ENCODE peak calls at places on chromosomes 3 and 15, in seven cellular contexts. V is activated T-helper 1 cell treated with anti-CD3 and anti-CD28 coated beads, Interleukin-12 subunit alpha, Interleukin-12 subunit beta, Interleukin-2, Interleukin-4 antibody, amounts not matched to agents 30 ng/mL and 10 ng/mL and 1 ng/mL, durations not matched to agents 14 hours and 24 hours and 36 hours; E is NCI-H1930; Y is astrocyte of the spinal cord; W is anterior cingulate cortex; G is EL; O is amniotic stem cell. K is an unnamed sample.

GRCh38 chr3:8882171-8882593 is 81.1 kb downstream of the RAD18 start:
- DNase-seq in V (no peak), E (no peak), Y (no peak), W (no peak), G (peak), O (no peak), K (no peak)

GRCh38 chr3:117799314-117799713 is 1089.7 kb downstream of the TUSC7 start:
- DNase-seq in V (no peak), E (no peak), Y (no peak), W (no peak), G (no peak), O (no peak), K (no peak)

GRCh38 chr15:93245616-93246122 is 156.7 kb upstream of the RGMA start:
- DNase-seq in V (no peak), E (no peak), Y (no peak), W (no peak), G (no peak), O (no peak), K (no peak)

GRCh38 chr15:31457631-31458526 is 131.2 kb downstream of the KLF13 start:
- DNase-seq in V (no peak), E (no peak), Y (peak), W (no peak), G (peak), O (no peak), K (no peak)

GRCh38 chr3:149975919-149976318 is 5.2 kb upstream of the PFN2 start:
- DNase-seq in V (no peak), E (no peak), Y (no peak), W (no peak), G (no peak), O (no peak), K (no peak)

GRCh38 chr15:68986292-68986691 is 28.2 kb upstream of the NOX5 start:
- DNase-seq in V (no peak), E (no peak), Y (no peak), W (no peak), G (no peak), O (no peak), K (no peak)

GRCh38 chr3:126081618-126082333 is 2.1 kb downstream of the SLC41A3 start:
- DNase-seq in V (no peak), E (no peak), Y (peak), W (no peak), G (peak), O (no peak), K (peak)

GRCh38 chr3:173371848-173372487 is 25.6 kb upstream of the NLGN1 start:
- DNase-seq in V (no peak), E (peak), Y (peak), W (no peak), G (peak), O (no peak), K (no peak)

GRCh38 chr15:57566840-57567239 is 24.9 kb upstream of the MYZAP start:
- DNase-seq in V (no peak), E (no peak), Y (no peak), W (no peak), G (peak), O (no peak), K (no peak)

GRCh38 chr3:52780298-52780585 is 2.8 kb downstream of the ITIH1 start:
- DNase-seq in V (no peak), E (no peak), Y (no peak), W (no peak), G (no peak), O (no peak), K (no peak)

GRCh38 chr15:35182841-35183479 is 97.9 kb upstream of the NANOGP8 start:
- DNase-seq in V (no peak), E (no peak), Y (peak), W (no peak), G (no peak), O (no peak), K (no peak)

GRCh38 chr3:149603126-149604074 is 54.4 kb downstream of the WWTR1 start:
- DNase-seq in V (no peak), E (no peak), Y (peak), W (no peak), G (peak), O (no peak), K (no peak)

GRCh38 chr15:96878129-96878528 is 547.6 kb downstream of the NR2F2 start:
- DNase-seq in V (no peak), E (no peak), Y (no peak), W (no peak), G (no peak), O (no peak), K (no peak)

GRCh38 chr15:73368301-73369072 is at the start of gene HCN4:
- DNase-seq in V (no peak), E (peak), Y (no peak), W (no peak), G (no peak), O (no peak), K (no peak)

GRCh38 chr3:114308830-114309229 is 15.0 kb downstream of the TIGIT start:
- DNase-seq in V (peak), E (no peak), Y (no peak), W (no peak), G (no peak), O (no peak), K (peak)

GRCh38 chr3:183819831-183820230 is 5.5 kb downstream of the MAP6D1 start:
- DNase-seq in V (no peak), E (no peak), Y (no peak), W (no peak), G (no peak), O (no peak), K (no peak)

GRCh38 chr3:37899101-37899707 is 37.5 kb downstream of the CTDSPL start:
- DNase-seq in V (no peak), E (no peak), Y (no peak), W (no peak), G (no peak), O (no peak), K (no peak)

GRCh38 chr15:92645051-92645631 is 10.4 kb downstream of the FAM174B start:
- DNase-seq in V (no peak), E (no peak), Y (no peak), W (no peak), G (no peak), O (no peak), K (no peak)

GRCh38 chr15:68619303-68619698 is 40.5 kb downstream of the CORO2B start:
- DNase-seq in V (no peak), E (no peak), Y (no peak), W (no peak), G (no peak), O (no peak), K (no peak)

GRCh38 chr3:157081681-157082210 is 78.2 kb downstream of the CCNL1 start:
- DNase-seq in V (peak), E (no peak), Y (peak), W (no peak), G (peak), O (no peak), K (peak)

GRCh38 chr3:143750856-143751255 is 97.4 kb downstream of the SLC9A9 start:
- DNase-seq in V (no peak), E (no peak), Y (no peak), W (no peak), G (no peak), O (no peak), K (no peak)

GRCh38 chr3:56952051-56952450 is 108.4 kb upstream of the SPATA12 start:
- DNase-seq in V (no peak), E (no peak), Y (no peak), W (no peak), G (no peak), O (no peak), K (no peak)

GRCh38 chr3:4895848-4896247 is 83.4 kb upstream of the BHLHE40 start:
- DNase-seq in V (no peak), E (no peak), Y (no peak), W (no peak), G (no peak), O (no peak), K (no peak)

GRCh38 chr3:129942296-129942695 is 32.2 kb upstream of the TRH start:
- DNase-seq in V (peak), E (peak), Y (peak), W (peak), G (peak), O (peak), K (peak)

GRCh38 chr3:12249519-12249918 is 39.4 kb upstream of the PPARG start:
- DNase-seq in V (no peak), E (no peak), Y (no peak), W (no peak), G (no peak), O (no peak), K (no peak)

GRCh38 chr3:157981819-157982218 is 124.4 kb downstream of the SHOX2 start:
- DNase-seq in V (no peak), E (peak), Y (no peak), W (no peak), G (peak), O (no peak), K (no peak)